ENCODE peak calls at places on chromosome 6, in six cellular contexts. A is CD8-positive, alpha-beta T cell; X is stimulated activated CD4-positive, alpha-beta T cell treated with anti-CD3 and anti-CD28 coated beads, Interleukin-15, amount 100 ng/mL, for 1 hour; K is effector memory CD4-positive, alpha-beta T cell; O is left lobe of liver; J is AG04450. N is an unnamed sample.

GRCh38 chr6:37554480-37554819 is 54.8 kb upstream of the CCDC167 start:
- DNase-seq in A (no peak), X (no peak), K (no peak), O (no peak), J (no peak), N (no peak)

GRCh38 chr6:21596379-21597242 is 3.1 kb downstream of the SOX4 start:
- DNase-seq in A (no peak), X (no peak), K (no peak), O (peak; percentile 47), J (no peak), N (no peak)

GRCh38 chr6:35426074-35426473 is 26.1 kb upstream of the FANCE start:
- DNase-seq in A (no peak), X (no peak), K (no peak), O (no peak), J (no peak), N (no peak)

GRCh38 chr6:25229671-25230321 is 49.4 kb upstream of the CARMIL1 start:
- DNase-seq in A (no peak), X (no peak), K (no peak), O (no peak), J (no peak), N (no peak)

GRCh38 chr6:110778331-110778730 is 36.9 kb downstream of the CDK19 start:
- DNase-seq in A (no peak), X (no peak), K (no peak), O (no peak), J (no peak), N (no peak)

GRCh38 chr6:118685823-118686449 is 34.5 kb upstream of the CEP85L start:
- DNase-seq in A (no peak), X (no peak), K (no peak), O (no peak), J (no peak), N (no peak)

GRCh38 chr6:122337645-122338044 is 61.8 kb upstream of the HSF2 start:
- DNase-seq in A (no peak), X (no peak), K (no peak), O (no peak), J (no peak), N (no peak)

GRCh38 chr6:40727272-40727671 is 140.1 kb upstream of the LRFN2 start:
- DNase-seq in A (no peak), X (no peak), K (no peak), O (no peak), J (no peak), N (no peak)

GRCh38 chr6:109139109-109139508 is 43.8 kb downstream of the CEP57L1 start:
- DNase-seq in A (no peak), X (no peak), K (no peak), O (no peak), J (no peak), N (no peak)

GRCh38 chr6:28137458-28138020 is 4.1 kb upstream of the ZKSCAN8 start:
- DNase-seq in A (no peak), X (no peak), K (no peak), O (no peak), J (no peak), N (no peak)

GRCh38 chr6:31057426-31058003 is 47.2 kb downstream of the MUC22 start:
- DNase-seq in A (no peak), X (no peak), K (no peak), O (no peak), J (no peak), N (no peak)

GRCh38 chr6:137759624-137760023 is 107.4 kb upstream of the TNFAIP3 start:
- DNase-seq in A (no peak), X (no peak), K (no peak), O (no peak), J (no peak), N (no peak)

GRCh38 chr6:11241793-11242201 is 9.3 kb upstream of the NEDD9 start:
- DNase-seq in A (no peak), X (no peak), K (no peak), O (peak; percentile 79), J (no peak), N (peak; percentile 68)

GRCh38 chr6:30378290-30378937 is 33.5 kb downstream of the RPP21 start:
- DNase-seq in A (no peak), X (no peak), K (no peak), O (no peak), J (no peak), N (peak; percentile 38)

GRCh38 chr6:159540152-159540551 is 152.9 kb downstream of the SOD2 start:
- DNase-seq in A (no peak), X (no peak), K (no peak), O (no peak), J (no peak), N (peak; percentile 65)

GRCh38 chr6:149458196-149458595 is 26.6 kb downstream of the ZC3H12D start:
- DNase-seq in A (no peak), X (no peak), K (no peak), O (no peak), J (no peak), N (no peak)

GRCh38 chr6:47741807-47742206 is 40.0 kb upstream of the OPN5 start:
- DNase-seq in A (no peak), X (no peak), K (no peak), O (no peak), J (no peak), N (no peak)

GRCh38 chr6:145028144-145028818 is 707.0 kb downstream of the EPM2A start:
- DNase-seq in A (no peak), X (no peak), K (no peak), O (no peak), J (no peak), N (no peak)

GRCh38 chr6:161169060-161169459 is 104.8 kb downstream of the AGPAT4 start:
- DNase-seq in A (no peak), X (no peak), K (no peak), O (no peak), J (no peak), N (no peak)

GRCh38 chr6:135568366-135568765 is 70.8 kb upstream of the AHI1 start:
- DNase-seq in A (no peak), X (no peak), K (peak; percentile 8), O (peak; percentile 64), J (peak; percentile 66), N (no peak)

GRCh38 chr6:26055670-26056582 is 31.3 kb upstream of the HFE start:
- DNase-seq in A (peak; percentile 93), X (peak; percentile 65), K (peak; percentile 73), O (peak; percentile 95), J (peak; percentile 61), N (peak; percentile 59)

GRCh38 chr6:2310042-2310441 is 64.6 kb upstream of the GMDS start:
- DNase-seq in A (no peak), X (no peak), K (no peak), O (no peak), J (no peak), N (no peak)

GRCh38 chr6:703562-703961 is 10.6 kb upstream of the EXOC2 start:
- DNase-seq in A (no peak), X (no peak), K (no peak), O (no peak), J (no peak), N (no peak)

GRCh38 chr6:44022296-44022661 is 105.0 kb downstream of the MRPL14 start:
- DNase-seq in A (no peak), X (no peak), K (no peak), O (no peak), J (no peak), N (no peak)

GRCh38 chr6:161327360-161327953 is 53.6 kb upstream of the AGPAT4 start:
- DNase-seq in A (no peak), X (no peak), K (no peak), O (no peak), J (no peak), N (no peak)

GRCh38 chr6:20943036-20943627 is 408.9 kb downstream of the CDKAL1 start:
- DNase-seq in A (no peak), X (no peak), K (no peak), O (no peak), J (no peak), N (no peak)

GRCh38 chr6:73704260-73704659 is 8.3 kb downstream of the CD109 start:
- DNase-seq in A (no peak), X (no peak), K (no peak), O (no peak), J (peak; percentile 94), N (no peak)

GRCh38 chr6:168180548-168181011 is 101.6 kb upstream of the FRMD1 start:
- DNase-seq in A (peak; percentile 19), X (no peak), K (no peak), O (no peak), J (no peak), N (no peak)

GRCh38 chr6:123808556-123808955 is 4.9 kb downstream of the NKAIN2 start:
- DNase-seq in A (no peak), X (no peak), K (no peak), O (no peak), J (no peak), N (no peak)

GRCh38 chr6:29442670-29443184 is 3.6 kb downstream of the OR10C1 start:
- DNase-seq in A (no peak), X (no peak), K (no peak), O (no peak), J (no peak), N (no peak)

N was measured in HuH-7.